ENCODE peak calls at places on chromosomes 12 and 14, in four cellular contexts. W is nephron progenitor cell, F is GM10248, D is IMR-90. U is an unnamed sample.

GRCh38 chr12:51972424-51972812 is 20.9 kb downstream of the ACVR1B start:
- DNase-seq in D (no peak), W (no peak), F (no peak), U (no peak)

GRCh38 chr12:5433081-5433839 is 1.4 kb downstream of the NTF3 start:
- DNase-seq in F (no peak), W (peak), D (peak), U (no peak)

GRCh38 chr12:49478949-49479664 is 59.7 kb upstream of the KCNH3 start:
- DNase-seq in W (no peak), F (no peak), D (no peak), U (no peak)

GRCh38 chr12:47882796-47883546 is 21.8 kb downstream of the VDR start:
- DNase-seq in D (no peak), F (peak), W (no peak), U (no peak)

GRCh38 chr12:14751987-14752386 is 51.3 kb downstream of the WBP11 start:
- DNase-seq in W (no peak), F (no peak), D (no peak), U (no peak)

GRCh38 chr12:108833355-108833733 is 24.0 kb downstream of the SSH1 start:
- DNase-seq in F (no peak), D (peak), W (no peak), U (no peak)

GRCh38 chr14:24735984-24736630 is 102.1 kb upstream of the GZMB start:
- DNase-seq in F (no peak), W (no peak), D (no peak), U (no peak)

GRCh38 chr12:90043264-90043663 is 334.6 kb upstream of the ATP2B1 start:
- DNase-seq in W (no peak), D (peak), F (no peak), U (no peak)

GRCh38 chr14:105309371-105309770 is 5.2 kb upstream of the PACS2 start:
- DNase-seq in F (no peak), D (no peak), W (no peak), U (no peak)

GRCh38 chr14:68945585-68946289 is 33.4 kb downstream of the ACTN1 start:
- DNase-seq in F (no peak), W (no peak), D (no peak), U (no peak)

GRCh38 chr14:90924618-90925345 is 108.6 kb upstream of the TTC7B start:
- DNase-seq in F (no peak), W (no peak), D (peak), U (no peak)

GRCh38 chr14:104361921-104362681 is 217.5 kb upstream of the C14orf180 start:
- DNase-seq in F (no peak), W (no peak), D (no peak), U (peak)

GRCh38 chr14:102280376-102280962 is 24.5 kb downstream of the MOK start:
- DNase-seq in F (no peak), D (peak), W (no peak), U (no peak)

GRCh38 chr14:80577599-80577998 is 363.9 kb downstream of the CEP128 start:
- DNase-seq in W (no peak), D (no peak), F (no peak), U (no peak)

GRCh38 chr14:79437951-79438350 is 773.4 kb downstream of the DIO2 start:
- DNase-seq in F (no peak), D (no peak), W (no peak), U (no peak)

GRCh38 chr12:12540261-12541013 is 22.2 kb downstream of the DUSP16 start:
- DNase-seq in D (no peak), F (no peak), W (no peak), U (no peak)

GRCh38 chr12:43676183-43676813 is 82.3 kb downstream of the PUS7L start:
- DNase-seq in D (peak), F (peak), W (no peak), U (no peak)

GRCh38 chr12:109934026-109934425 is 34.0 kb downstream of the TCHP start:
- DNase-seq in W (no peak), F (no peak), D (peak), U (no peak)
- TF ChIP-seq CTCF in W (peak), F (peak), D (peak), U (no peak)

GRCh38 chr12:93959657-93960056 is 188.7 kb upstream of the PLXNC1 start:
- DNase-seq in F (no peak), D (peak), W (no peak), U (no peak)

GRCh38 chr12:93956551-93956950 is 191.8 kb upstream of the PLXNC1 start:
- DNase-seq in W (no peak), F (no peak), D (no peak), U (no peak)

GRCh38 chr12:93957180-93957579 is 191.2 kb upstream of the PLXNC1 start:
- DNase-seq in F (no peak), D (no peak), W (no peak), U (no peak)

GRCh38 chr12:93960521-93960920 is 187.9 kb upstream of the PLXNC1 start:
- DNase-seq in F (no peak), W (no peak), D (peak), U (no peak)

DNA sequence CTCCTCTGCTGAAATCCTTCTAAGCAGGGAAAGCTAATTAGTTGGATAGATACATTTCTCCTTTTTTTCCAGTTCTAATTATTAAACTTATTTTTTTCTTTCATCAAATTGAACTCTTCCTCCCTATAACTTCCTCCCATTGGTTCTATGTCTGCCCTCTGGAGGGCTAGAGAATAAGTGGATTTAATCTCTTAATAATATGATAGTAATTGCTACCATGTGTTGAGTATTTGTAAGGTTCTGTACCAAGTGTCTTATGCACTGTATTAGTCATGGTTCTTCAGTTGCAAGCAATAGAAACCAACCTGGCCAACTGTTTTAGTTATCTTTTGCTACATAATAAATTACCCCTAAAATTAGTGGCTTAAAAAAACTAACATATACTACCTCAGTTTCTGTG is 190.5 kb upstream of the PLXNC1 start:
- DNase-seq in F (no peak), W (no peak), D (peak), U (no peak)
- TF ChIP-seq CTCF in F (no peak), W (no peak), D (no peak), U (no peak)

DNA sequence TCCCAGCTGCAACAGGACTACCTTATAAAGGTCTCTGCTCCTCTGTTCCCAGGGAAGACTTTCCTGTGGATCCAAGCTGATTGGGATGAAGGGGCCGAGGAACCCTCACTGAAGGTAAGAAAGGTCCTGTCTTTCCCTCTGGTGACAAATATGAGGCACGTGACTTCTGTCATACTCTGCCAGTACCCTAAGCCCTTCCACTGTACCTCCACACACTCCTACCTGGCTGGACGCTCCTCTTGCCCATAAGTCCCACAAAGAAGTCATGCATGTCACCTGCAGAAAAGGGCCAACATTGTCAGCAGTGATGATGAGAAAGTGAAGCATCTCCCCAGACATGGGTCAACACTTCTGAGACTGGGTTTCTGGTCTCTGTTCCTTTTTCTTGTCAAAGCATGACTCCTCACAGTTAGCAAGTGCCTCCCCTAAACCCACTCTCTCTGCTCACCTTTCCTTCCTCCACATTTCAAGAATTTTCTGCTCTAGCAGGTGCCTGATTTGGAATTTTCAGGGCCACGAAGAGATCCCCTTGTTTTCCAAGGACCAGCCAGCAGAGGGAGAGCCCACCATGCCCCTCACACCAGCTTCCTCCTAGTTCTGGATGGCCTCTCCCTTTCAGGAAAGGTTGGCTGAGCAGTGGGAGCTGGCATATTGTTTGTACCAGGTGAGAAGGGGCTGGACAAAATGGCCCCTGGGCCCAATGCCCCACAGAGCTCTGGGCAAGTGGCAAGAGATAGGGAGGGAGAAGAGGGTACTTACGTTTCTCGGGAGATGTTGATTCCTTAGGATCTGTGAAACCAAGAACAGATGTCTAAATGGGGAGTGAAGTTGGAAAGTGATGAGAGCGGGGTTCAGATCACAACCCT is 3.5 kb downstream of the TAC3 start:
- DNase-seq in D (no peak), W (no peak), F (peak), U (no peak)
- TF ChIP-seq CTCF in D (no peak), W (no peak), F (no peak), U (no peak)

DNA sequence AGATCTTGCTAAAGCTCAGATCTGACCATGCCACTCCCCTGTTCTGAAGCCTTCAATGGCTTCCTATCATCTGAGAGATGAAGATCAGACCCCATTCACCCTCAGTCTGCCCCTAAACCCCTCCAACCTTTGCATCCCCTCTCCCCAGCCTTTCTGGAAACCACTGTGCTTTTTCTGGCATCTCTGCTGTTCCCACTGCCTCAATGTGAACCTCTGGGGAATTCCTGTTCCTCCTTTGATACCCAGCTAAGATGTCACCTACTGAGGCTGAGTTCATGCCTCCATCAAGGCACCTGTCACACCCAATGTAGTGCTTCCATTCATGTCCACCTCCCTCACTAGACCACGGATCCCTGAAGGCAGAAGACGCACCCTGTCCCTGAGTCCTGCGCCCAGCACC is 19.3 kb downstream of the CYP46A1 start:
- DNase-seq in F (no peak), D (no peak), W (no peak), U (no peak)
- TF ChIP-seq CTCF in F (no peak), D (no peak), W (no peak), U (no peak)

GRCh38 chr14:92985521-92985920 is 62.6 kb downstream of the CHGA start:
- DNase-seq in W (no peak), D (no peak), F (no peak), U (no peak)

GRCh38 chr14:92984082-92984788 is 61.3 kb downstream of the CHGA start:
- DNase-seq in D (no peak), F (no peak), W (no peak), U (no peak)

GRCh38 chr14:92986254-92987147 is 63.6 kb downstream of the CHGA start:
- DNase-seq in D (peak), W (no peak), F (no peak), U (no peak)

GRCh38 chr14:92982941-92983340 is 60.0 kb downstream of the CHGA start:
- DNase-seq in D (peak), W (no peak), F (no peak), U (no peak)

DNA sequence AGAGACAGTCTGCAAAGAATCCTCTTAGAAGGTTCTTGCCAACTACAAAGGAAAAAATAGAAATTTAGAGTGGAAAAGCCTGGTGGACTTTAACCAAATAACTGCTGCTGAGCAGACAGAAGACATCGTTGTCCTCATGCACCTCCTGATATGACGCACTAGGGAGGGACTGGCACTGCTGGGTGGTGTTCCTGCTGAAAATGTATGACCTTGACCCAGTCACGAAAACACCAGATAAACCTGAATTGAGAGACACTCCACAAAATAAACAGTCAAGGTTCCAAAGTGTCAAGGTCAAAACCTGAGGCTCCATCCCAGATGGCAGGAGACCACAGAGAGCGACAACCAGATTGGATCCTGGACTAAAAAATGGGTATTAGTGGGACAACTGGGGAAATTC is 61.9 kb downstream of the CHGA start:
- DNase-seq in D (no peak), F (no peak), W (no peak), U (no peak)
- TF ChIP-seq CTCF in D (no peak), F (no peak), W (no peak), U (no peak)